ENCODE peak calls at places on chromosome X, in eight cellular contexts. G, E, C, F, H, U, A and O are unnamed samples.

GRCh38 chrX:148961990-148962389 is 461.6 kb downstream of the AFF2 start:
- DNase-seq in A (no peak), C (no peak), U (no peak), G (no peak), H (no peak), F (no peak), E (no peak), O (no peak)

GRCh38 chrX:48648299-48648698 is 35.3 kb upstream of the WAS start:
- DNase-seq in A (peak; percentile 77), E (no peak), C (peak; percentile 37), G (peak; percentile 49), H (peak; percentile 54), F (peak; percentile 71), U (peak; percentile 59), O (peak; percentile 66)

GRCh38 chrX:41789374-41789773 is 65.4 kb downstream of the GPR82 start:
- DNase-seq in C (peak; percentile 8), G (no peak), U (no peak), A (no peak), H (no peak), E (no peak), F (no peak), O (no peak)

GRCh38 chrX:22396408-22396807 is 123.7 kb downstream of the CBLL2 start:
- DNase-seq in U (peak; percentile 10), E (no peak), A (no peak), H (no peak), C (no peak), F (no peak), G (no peak), O (no peak)

GRCh38 chrX:67780694-67781109 is 236.9 kb downstream of the AR start:
- DNase-seq in C (peak; percentile 62), U (peak; percentile 2), A (no peak), F (no peak), H (no peak), E (no peak), G (no peak), O (peak; percentile 78)

GRCh38 chrX:143115466-143115865 is 89.7 kb downstream of the SPANXN4 start:
- DNase-seq in F (no peak), H (no peak), C (no peak), A (no peak), U (no peak), G (no peak), E (no peak), O (no peak)

GRCh38 chrX:1430451-1430850 is 22.3 kb downstream of the ASMTL start:
- DNase-seq in C (no peak), U (no peak), F (no peak), E (no peak), A (no peak), G (no peak), H (no peak), O (no peak)

GRCh38 chrX:17692709-17693346 is 44.5 kb upstream of the SCML1 start:
- DNase-seq in H (peak; percentile 58), C (no peak), E (no peak), F (no peak), U (peak; percentile 63), A (peak; percentile 55), G (no peak), O (no peak)

GRCh38 chrX:47863187-47863586 is 26.5 kb downstream of the ZNF81 start:
- DNase-seq in E (no peak), A (no peak), F (no peak), U (no peak), C (no peak), G (no peak), H (no peak), O (no peak)

GRCh38 chrX:135591871-135592270 is 71.4 kb downstream of the INTS6L start:
- DNase-seq in H (no peak), E (no peak), A (peak; percentile 10), F (no peak), C (no peak), U (peak; percentile 20), G (no peak), O (no peak)

GRCh38 chrX:57871463-57871862 is 38.8 kb downstream of the ZXDA start:
- DNase-seq in G (no peak), A (no peak), E (no peak), H (no peak), C (no peak), U (no peak), F (no peak), O (no peak)

GRCh38 chrX:150060406-150060805 is 122.1 kb upstream of the EOLA2 start:
- DNase-seq in F (no peak), E (no peak), C (no peak), A (no peak), G (no peak), H (no peak), U (peak; percentile 43), O (no peak)

GRCh38 chrX:51975811-51976210 is 82.4 kb downstream of the MAGED1 start:
- DNase-seq in H (no peak), G (no peak), E (no peak), U (no peak), C (no peak), A (peak; percentile 1), F (no peak), O (no peak)

GRCh38 chrX:153728095-153728494 is 3.4 kb downstream of the ABCD1 start:
- DNase-seq in A (peak; percentile 11), U (no peak), E (no peak), G (no peak), H (no peak), C (no peak), F (no peak), O (no peak)

GRCh38 chrX:153725039-153725831 is 579 bp downstream of the ABCD1 start:
- DNase-seq in G (no peak), F (peak; percentile 36), E (no peak), A (peak; percentile 38), H (peak; percentile 24), U (peak; percentile 19), C (no peak), O (no peak)

GRCh38 chrX:153727108-153727931 is 2.7 kb downstream of the ABCD1 start:
- DNase-seq in A (no peak), C (no peak), U (peak; percentile 50), H (no peak), G (no peak), E (no peak), F (peak; percentile 41), O (no peak)

GRCh38 chrX:153725832-153726285 is 1.2 kb downstream of the ABCD1 start:
- DNase-seq in G (peak; percentile 41), H (no peak), U (peak; percentile 12), A (no peak), F (no peak), C (no peak), E (no peak), O (no peak)

DNA sequence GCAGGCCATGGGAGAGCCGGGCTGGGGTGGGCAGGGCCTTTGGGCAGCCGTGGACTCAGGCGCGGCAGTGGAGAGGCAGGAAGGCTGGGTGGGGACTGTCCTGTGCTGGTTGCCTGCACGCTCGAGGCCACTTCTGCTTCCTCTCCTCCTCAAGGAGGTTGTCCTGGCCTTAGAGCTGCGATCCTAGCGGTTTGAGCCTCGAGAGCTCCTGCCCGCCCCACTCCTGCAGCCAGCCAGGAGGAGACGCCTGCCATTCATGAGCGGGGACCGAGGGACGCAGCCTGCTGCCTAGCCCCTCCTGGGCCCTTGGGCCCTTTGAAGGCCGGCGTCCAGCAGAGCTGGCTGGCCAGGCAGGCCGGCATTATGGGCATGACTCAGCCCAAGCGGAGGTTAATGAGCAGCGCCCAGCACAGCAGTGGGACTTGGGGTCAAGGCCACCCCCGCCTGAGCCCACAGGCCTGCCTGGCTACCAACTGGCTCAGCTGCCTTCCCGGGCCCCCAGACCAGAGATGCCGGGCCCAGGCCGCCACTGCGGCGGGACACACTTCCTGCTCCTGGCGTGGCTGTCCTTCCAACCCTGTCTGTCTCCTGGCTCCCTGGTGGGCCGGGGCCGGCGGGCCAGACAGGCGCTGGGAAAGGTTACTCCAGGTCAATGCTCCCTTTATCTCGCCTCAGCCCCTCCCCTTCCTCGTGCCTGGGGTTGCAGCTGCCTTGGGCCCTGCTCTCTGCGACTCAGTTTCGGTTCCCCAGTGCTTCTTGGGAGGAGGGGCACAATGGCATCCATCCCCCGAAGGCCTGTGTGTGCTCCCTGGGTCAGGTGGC is 1.8 kb downstream of the ABCD1 start:
- DNase-seq in C (peak; percentile 63), G (peak; percentile 80), U (peak; percentile 31), H (peak; percentile 84), A (peak; percentile 80), F (peak; percentile 86), E (no peak), O (peak; percentile 83)
- TF ChIP-seq EZH2phosphoT487 in C (no peak), G (no peak), U (no peak), H (no peak), A (no peak), F (no peak), E (no peak), O (no peak)

GRCh38 chrX:40152173-40152705 is 54.5 kb upstream of the BCOR start:
- DNase-seq in U (peak; percentile 35), E (no peak), F (peak; percentile 36), A (peak; percentile 58), G (peak; percentile 64), H (peak; percentile 65), C (no peak), O (no peak)

GRCh38 chrX:40148439-40149285 is 50.9 kb upstream of the BCOR start:
- DNase-seq in G (peak; percentile 59), E (no peak), C (peak; percentile 35), A (peak; percentile 45), F (peak; percentile 80), H (peak; percentile 62), U (peak; percentile 63), O (no peak)

GRCh38 chrX:40149286-40150175 is 51.8 kb upstream of the BCOR start:
- DNase-seq in C (no peak), G (no peak), U (no peak), E (no peak), F (no peak), H (peak; percentile 16), A (peak; percentile 29), O (no peak)

GRCh38 chrX:40151211-40152172 is 53.7 kb upstream of the BCOR start:
- DNase-seq in F (no peak), H (peak; percentile 72), U (peak; percentile 55), E (no peak), G (no peak), A (peak; percentile 28), C (peak; percentile 78), O (no peak)

GRCh38 chrX:40150503-40150902 is 52.7 kb upstream of the BCOR start:
- DNase-seq in H (peak; percentile 16), E (no peak), U (peak; percentile 32), G (no peak), F (peak; percentile 48), C (no peak), A (peak; percentile 13), O (no peak)
- H3K79me2 ChIP-seq in H (no peaks in the 10 kb centered on the region), E (peaks cover 25% of the 10 kb centered on the region), U (no peaks in the 10 kb centered on the region), G (no peaks in the 10 kb centered on the region), F (no peaks in the 10 kb centered on the region), C (peaks cover 8% of the 10 kb centered on the region), A (peaks cover 5% of the 10 kb centered on the region), O (no peaks in the 10 kb centered on the region)

DNA sequence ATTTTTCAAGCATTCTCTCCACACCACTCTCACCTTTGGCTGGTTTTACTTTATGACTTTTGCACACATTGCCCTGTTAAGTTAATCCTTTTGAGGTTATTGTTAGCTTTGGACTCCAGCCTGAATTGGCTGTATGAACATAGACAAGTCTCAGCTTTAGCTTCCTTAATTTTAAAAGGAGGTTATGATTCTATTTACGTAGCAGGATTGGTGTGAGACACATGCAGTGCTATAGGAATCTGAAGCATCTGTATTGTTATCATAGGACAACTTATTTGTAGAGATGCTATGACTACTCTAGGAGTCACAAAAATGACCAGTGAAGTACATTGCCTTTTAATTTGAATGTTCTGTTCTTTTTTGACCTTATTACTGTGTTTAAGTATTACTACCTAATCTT is 15.7 kb downstream of the PGAM4 start:
- DNase-seq in A (no peak), C (no peak), F (no peak), U (peak; percentile 54), H (no peak), G (no peak), E (no peak), O (no peak)
- H3K4me2 ChIP-seq in A (no peak overlapping the region), C (no peak overlapping the region), F (no peak overlapping the region), U (peak overlapping the region; percentile 30), H (no peak overlapping the region), G (no peak overlapping the region), E (no peak overlapping the region), O (no peak overlapping the region)

GRCh38 chrX:54482839-54483593 is 13.0 kb downstream of the FGD1 start:
- DNase-seq in U (no peak), C (peak; percentile 23), G (peak; percentile 63), E (no peak), F (no peak), H (peak; percentile 28), A (peak; percentile 59), O (no peak)
- TF ChIP-seq EZH2phosphoT487 in U (no peak), C (no peak), G (no peak), E (no peak), F (no peak), H (no peak), A (no peak), O (no peak)